ENCODE peak calls at places on chromosomes 6 and 20, in ten cellular contexts. T is fibroblast of lung, M is coronary artery, E is right atrium auricular region, U is mammary epithelial cell, J is neural progenitor cell, W is GM20000, H is lung, R is endothelial cell, V is uterus. L is an unnamed sample.

GRCh38 chr6:169455470-169455869 is 201.8 kb upstream of the THBS2 start:
- DNase-seq in J (no peak), M (no peak), U (no peak), R (no peak), H (no peak), V (no peak), E (no peak), T (no peak), W (no peak), L (no peak)

GRCh38 chr6:26554669-26555504 is 16.7 kb downstream of the HMGN4 start:
- DNase-seq in V (peak), W (peak), U (peak), R (peak), J (peak), M (no peak), E (no peak), H (no peak), T (peak), L (no peak)

GRCh38 chr20:11216451-11217314 is 542.9 kb upstream of the JAG1 start:
- DNase-seq in U (no peak), J (no peak), E (no peak), T (peak), V (no peak), M (no peak), R (no peak), H (no peak), W (no peak), L (no peak)

GRCh38 chr20:46572181-46572580 is 21.7 kb upstream of the OCSTAMP start:
- DNase-seq in H (no peak), E (no peak), M (no peak), R (no peak), T (no peak), U (no peak), V (no peak), W (no peak), J (no peak), L (no peak)

GRCh38 chr6:44216677-44217331 is at the start of gene MYMX:
- DNase-seq in T (no peak), V (no peak), R (no peak), J (peak), H (no peak), U (no peak), M (no peak), W (peak), E (no peak), L (no peak)

GRCh38 chr6:143485967-143486366 is 25.6 kb downstream of the FUCA2 start:
- DNase-seq in R (no peak), W (no peak), T (peak), J (no peak), E (no peak), M (no peak), H (no peak), U (no peak), V (no peak), L (no peak)

GRCh38 chr20:1273366-1273765 is 7.3 kb downstream of the SNPH start:
- DNase-seq in W (no peak), V (no peak), M (no peak), J (no peak), U (no peak), R (no peak), H (no peak), E (no peak), T (no peak), L (no peak)

GRCh38 chr6:166520905-166521834 is 65.3 kb downstream of the RAMACL start:
- DNase-seq in W (no peak), T (peak), E (no peak), V (no peak), H (no peak), U (peak), M (no peak), J (no peak), R (no peak), L (no peak)

GRCh38 chr6:33599413-33599911 is 19.4 kb upstream of the BAK1 start:
- DNase-seq in T (no peak), E (no peak), W (no peak), R (no peak), H (no peak), V (no peak), M (no peak), J (no peak), U (peak), L (no peak)

GRCh38 chr6:153210083-153210482 is 79.0 kb upstream of the RGS17 start:
- DNase-seq in W (peak), R (no peak), M (no peak), E (no peak), U (peak), J (no peak), H (no peak), T (peak), V (no peak), L (no peak)

GRCh38 chr6:12208190-12208589 is 82.0 kb upstream of the EDN1 start:
- DNase-seq in E (peak), W (no peak), U (peak), R (no peak), J (no peak), H (peak), V (no peak), T (no peak), M (no peak), L (no peak)

DNA sequence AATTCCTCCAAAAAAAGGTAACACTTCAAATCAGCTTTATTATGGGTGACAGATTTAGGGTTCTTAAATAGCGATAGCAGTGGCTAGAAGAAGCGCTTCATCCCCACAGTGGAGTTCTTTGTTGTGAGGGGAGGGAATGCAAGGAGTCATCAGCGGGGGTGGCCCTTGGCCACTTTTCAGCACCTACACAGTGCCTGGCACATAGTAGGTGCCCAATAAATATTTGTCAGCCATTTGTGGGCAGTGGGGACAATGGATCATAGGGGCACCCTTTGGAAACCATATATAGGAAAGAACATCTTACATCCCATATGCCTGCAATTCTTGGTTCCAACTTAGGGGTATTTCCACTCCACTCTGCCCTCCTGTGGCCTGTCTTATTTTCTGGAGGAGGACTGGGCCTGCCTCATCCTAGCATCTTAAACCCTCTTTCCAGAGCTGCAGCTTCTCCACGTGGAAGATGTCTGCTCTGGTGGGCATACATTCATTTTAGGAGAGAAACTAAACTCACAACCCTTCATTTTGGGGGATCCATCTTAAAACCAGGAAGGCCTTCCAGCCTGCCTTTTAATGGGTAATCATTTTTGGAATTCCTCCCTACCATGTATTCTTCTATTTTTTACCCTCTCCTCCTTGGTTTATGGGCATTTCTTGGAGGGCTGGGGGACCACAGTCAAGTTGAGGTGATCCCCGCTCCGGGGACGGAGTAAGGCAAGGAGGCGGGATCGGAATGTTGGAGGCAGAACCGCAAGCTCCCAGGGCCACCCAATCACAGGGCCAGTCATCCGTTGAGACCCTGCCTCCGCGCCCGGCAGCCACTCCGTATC is 2.6 kb upstream of the GPSM3 start:
- DNase-seq in V (no peak), W (no peak), J (peak), M (peak), T (peak), E (no peak), R (peak), H (no peak), U (peak), L (no peak)
- TF ChIP-seq CTCF in V (peak), W (peak), J (peak), M (peak), T (peak), E (no peak), R (no peak), H (no peak), U (peak), L (peak)

DNA sequence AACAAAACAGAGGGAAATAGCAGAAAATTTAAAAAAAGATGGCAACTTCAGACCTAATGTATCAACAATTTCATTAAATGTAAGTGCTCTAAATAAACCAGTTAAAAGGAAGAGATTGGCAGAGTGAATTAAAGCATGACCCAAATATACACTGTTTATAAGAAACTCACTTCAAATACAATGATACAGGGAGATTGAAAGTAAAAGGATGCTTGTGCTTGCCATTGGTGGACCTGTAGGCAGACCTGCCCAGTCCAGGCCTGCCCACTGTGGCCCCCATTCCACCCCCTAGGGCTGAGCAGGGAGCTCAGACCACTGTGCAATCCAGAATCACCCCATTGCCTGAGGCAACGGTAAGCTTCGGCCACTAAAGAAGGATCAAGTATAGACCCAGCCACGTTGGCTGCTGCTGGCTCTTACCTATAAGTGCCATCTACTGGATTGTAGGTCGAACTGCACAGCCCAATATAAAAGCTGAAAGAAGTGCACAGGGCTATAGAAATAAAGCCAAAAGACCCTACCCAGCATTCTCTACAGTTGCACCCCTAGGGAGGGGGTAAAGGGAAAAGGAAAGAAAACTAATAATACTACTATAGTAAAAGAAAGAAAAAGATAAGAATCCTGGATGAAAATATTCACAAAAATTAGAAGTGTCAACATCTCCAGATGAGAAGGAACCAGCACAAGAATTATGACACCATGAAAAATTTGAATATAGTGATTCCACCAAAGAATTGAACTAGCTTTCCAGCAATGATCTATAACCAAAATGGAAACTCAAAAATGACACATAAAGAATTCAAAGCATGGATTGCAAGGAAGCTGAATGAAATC is 36.1 kb downstream of the PSMB1 start:
- DNase-seq in V (no peak), T (peak), H (peak), R (peak), W (peak), M (no peak), J (peak), E (no peak), U (peak), L (no peak)
- TF ChIP-seq CTCF in V (peak), T (peak), H (peak), R (peak), W (peak), M (no peak), J (peak), E (peak), U (peak), L (peak)

GRCh38 chr20:57548177-57549058 is 12.5 kb upstream of the PCK1 start:
- DNase-seq in M (no peak), H (no peak), E (no peak), R (no peak), V (no peak), U (no peak), W (no peak), T (no peak), J (no peak), L (no peak)

GRCh38 chr20:57543754-57544153 is 17.2 kb upstream of the PCK1 start:
- DNase-seq in R (no peak), W (no peak), V (no peak), T (no peak), J (no peak), M (no peak), U (no peak), H (no peak), E (no peak), L (no peak)

GRCh38 chr20:57547250-57547649 is 13.7 kb upstream of the PCK1 start:
- DNase-seq in U (peak), M (no peak), J (no peak), H (no peak), W (no peak), V (no peak), E (no peak), T (peak), R (no peak), L (no peak)

GRCh38 chr20:57544838-57545564 is 15.9 kb upstream of the PCK1 start:
- DNase-seq in M (no peak), U (no peak), W (no peak), T (no peak), V (no peak), E (no peak), J (no peak), R (no peak), H (no peak), L (no peak)

GRCh38 chr20:57545927-57546662 is 14.8 kb upstream of the PCK1 start:
- DNase-seq in W (no peak), T (no peak), U (peak), E (no peak), M (no peak), V (no peak), H (no peak), J (no peak), R (no peak), L (no peak)
- TF ChIP-seq CTCF in W (no peak), T (no peak), U (no peak), E (no peak), M (no peak), V (no peak), H (no peak), J (no peak), R (no peak), L (no peak)

GRCh38 chr6:41066867-41067304 is 5.3 kb downstream of the OARD1 start:
- DNase-seq in H (peak), M (no peak), E (peak), V (peak), U (peak), R (peak), T (peak), W (peak), J (peak), L (no peak)
- TF ChIP-seq CTCF in H (peak), M (peak), E (peak), V (peak), U (peak), R (peak), T (peak), W (peak), J (peak), L (peak)

GRCh38 chr20:62549499-62550086 is 73.8 kb upstream of the GATA5 start:
- DNase-seq in M (no peak), T (no peak), W (no peak), H (no peak), U (no peak), E (no peak), V (no peak), J (peak), R (no peak), L (no peak)
- TF ChIP-seq CTCF in M (no peak), T (no peak), W (no peak), H (no peak), U (no peak), E (no peak), V (no peak), J (peak), R (no peak), L (no peak)

GRCh38 chr6:66926060-66926459 is 1219.0 kb upstream of the EYS start:
- DNase-seq in T (peak), E (no peak), W (no peak), H (no peak), U (no peak), J (peak), M (no peak), V (no peak), R (no peak), L (no peak)
- TF ChIP-seq CTCF in T (no peak), E (no peak), W (no peak), H (no peak), U (peak), J (peak), M (no peak), V (no peak), R (no peak), L (peak)

GRCh38 chr20:23357767-23358562 is 4.0 kb upstream of the GZF1 start:
- DNase-seq in R (peak), E (peak), H (peak), W (peak), U (peak), V (peak), T (peak), M (peak), J (peak), L (peak)
- TF ChIP-seq CTCF in R (no peak), E (no peak), H (no peak), W (no peak), U (peak), V (peak), T (no peak), M (no peak), J (peak), L (no peak)

L was measured in osteocyte.